ENCODE peak calls at places on chromosomes 3 and 15, in eight cellular contexts. One of them, this sample, is unnamed. For H3K9me3, the result is how much of the 10 kb centered on the place peaks cover.

GRCh38 chr3:179189764-179190163 is 41.6 kb downstream of the PIK3CA start:
- DNase-seq in SK-N-MC: no peak
- DNase-seq in mammary epithelial cell: no peak
- DNase-seq in cardiac muscle cell: peak
- DNase-seq in small intestine: no peak
- DNase-seq in left lung: no peak
- DNase-seq in neuronal stem cell: no peak
- DNase-seq in tibial artery: no peak
- DNase-seq in this sample: no peak

GRCh38 chr3:195250473-195251251 is 20.3 kb downstream of the XXYLT1 start:
- DNase-seq in small intestine: no peak
- DNase-seq in SK-N-MC: no peak
- DNase-seq in cardiac muscle cell: no peak
- DNase-seq in neuronal stem cell: no peak
- DNase-seq in tibial artery: peak
- DNase-seq in mammary epithelial cell: no peak
- DNase-seq in left lung: no peak
- DNase-seq in this sample: peak

GRCh38 chr15:98746756-98747155 is 98.4 kb downstream of the IGF1R start:
- DNase-seq in left lung: no peak
- DNase-seq in cardiac muscle cell: no peak
- DNase-seq in small intestine: peak
- DNase-seq in SK-N-MC: no peak
- DNase-seq in neuronal stem cell: no peak
- DNase-seq in mammary epithelial cell: no peak
- DNase-seq in tibial artery: no peak
- DNase-seq in this sample: no peak

GRCh38 chr3:126274735-126275734 is 82.2 kb downstream of the KLF15 start:
- DNase-seq in SK-N-MC: no peak
- DNase-seq in mammary epithelial cell: no peak
- DNase-seq in small intestine: no peak
- DNase-seq in cardiac muscle cell: no peak
- DNase-seq in neuronal stem cell: no peak
- DNase-seq in left lung: no peak
- DNase-seq in tibial artery: peak
- DNase-seq in this sample: no peak

GRCh38 chr3:186107148-186108105 is 1.5 kb downstream of the ETV5 start:
- DNase-seq in tibial artery: peak
- DNase-seq in left lung: peak
- DNase-seq in SK-N-MC: peak
- DNase-seq in small intestine: peak
- DNase-seq in mammary epithelial cell: peak
- DNase-seq in cardiac muscle cell: peak
- DNase-seq in neuronal stem cell: peak
- DNase-seq in this sample: peak

GRCh38 chr15:25670025-25670554 is 193.0 kb downstream of the ATP10A start:
- DNase-seq in cardiac muscle cell: peak
- DNase-seq in small intestine: no peak
- DNase-seq in tibial artery: peak
- DNase-seq in mammary epithelial cell: no peak
- DNase-seq in SK-N-MC: no peak
- DNase-seq in left lung: peak
- DNase-seq in neuronal stem cell: peak
- DNase-seq in this sample: peak

GRCh38 chr3:129827765-129828164 is 65.7 kb downstream of the TMCC1 start:
- DNase-seq in SK-N-MC: no peak
- DNase-seq in neuronal stem cell: no peak
- DNase-seq in left lung: peak
- DNase-seq in mammary epithelial cell: no peak
- DNase-seq in cardiac muscle cell: no peak
- DNase-seq in tibial artery: no peak
- DNase-seq in small intestine: no peak
- DNase-seq in this sample: no peak

GRCh38 chr15:75840659-75841058 is 2.6 kb upstream of the UBE2Q2 start:
- DNase-seq in left lung: no peak
- DNase-seq in neuronal stem cell: no peak
- DNase-seq in tibial artery: no peak
- DNase-seq in small intestine: peak
- DNase-seq in mammary epithelial cell: no peak
- DNase-seq in SK-N-MC: no peak
- DNase-seq in cardiac muscle cell: peak
- DNase-seq in this sample: no peak

GRCh38 chr3:138256022-138256421 is 68.9 kb downstream of the ARMC8 start:
- DNase-seq in neuronal stem cell: no peak
- DNase-seq in tibial artery: no peak
- DNase-seq in SK-N-MC: no peak
- DNase-seq in mammary epithelial cell: no peak
- DNase-seq in small intestine: no peak
- DNase-seq in cardiac muscle cell: no peak
- DNase-seq in left lung: no peak
- DNase-seq in this sample: no peak

GRCh38 chr3:86416334-86416733 is 574.6 kb downstream of the VGLL3 start:
- DNase-seq in small intestine: no peak
- DNase-seq in tibial artery: no peak
- DNase-seq in cardiac muscle cell: no peak
- DNase-seq in mammary epithelial cell: peak
- DNase-seq in left lung: no peak
- DNase-seq in neuronal stem cell: no peak
- DNase-seq in SK-N-MC: no peak
- DNase-seq in this sample: no peak

GRCh38 chr3:38723569-38724391 is 74.3 kb upstream of the SCN5A start:
- DNase-seq in left lung: no peak
- DNase-seq in mammary epithelial cell: no peak
- DNase-seq in neuronal stem cell: no peak
- DNase-seq in tibial artery: no peak
- DNase-seq in cardiac muscle cell: peak
- DNase-seq in small intestine: no peak
- DNase-seq in SK-N-MC: no peak
- DNase-seq in this sample: peak

GRCh38 chr3:48662753-48663488 is at the start of gene CELSR3:
- DNase-seq in neuronal stem cell: peak
- DNase-seq in SK-N-MC: peak
- DNase-seq in small intestine: peak
- DNase-seq in tibial artery: peak
- DNase-seq in left lung: peak
- DNase-seq in mammary epithelial cell: peak
- DNase-seq in cardiac muscle cell: peak
- DNase-seq in this sample: peak

GRCh38 chr15:28114721-28115622 is 15.9 kb upstream of the OCA2 start:
- DNase-seq in cardiac muscle cell: no peak
- DNase-seq in tibial artery: peak
- DNase-seq in small intestine: no peak
- DNase-seq in left lung: no peak
- DNase-seq in SK-N-MC: no peak
- DNase-seq in mammary epithelial cell: no peak
- DNase-seq in neuronal stem cell: no peak
- DNase-seq in this sample: peak

GRCh38 chr15:71443538-71443937 is 328.3 kb downstream of the THSD4 start:
- DNase-seq in cardiac muscle cell: peak
- DNase-seq in SK-N-MC: peak
- DNase-seq in neuronal stem cell: peak
- DNase-seq in small intestine: peak
- DNase-seq in tibial artery: no peak
- DNase-seq in left lung: peak
- DNase-seq in mammary epithelial cell: no peak
- DNase-seq in this sample: peak

GRCh38 chr15:70853855-70854668 is at the start of gene LARP6:
- DNase-seq in cardiac muscle cell: peak
- DNase-seq in tibial artery: peak
- DNase-seq in SK-N-MC: no peak
- DNase-seq in small intestine: no peak
- DNase-seq in mammary epithelial cell: peak
- DNase-seq in neuronal stem cell: peak
- DNase-seq in left lung: peak
- DNase-seq in this sample: peak

GRCh38 chr3:65889707-65890099 is 149.0 kb downstream of the MAGI1 start:
- DNase-seq in mammary epithelial cell: no peak
- DNase-seq in cardiac muscle cell: no peak
- DNase-seq in small intestine: no peak
- DNase-seq in SK-N-MC: no peak
- DNase-seq in neuronal stem cell: no peak
- DNase-seq in left lung: no peak
- DNase-seq in tibial artery: no peak
- DNase-seq in this sample: no peak

GRCh38 chr15:58543664-58544335 is 112.0 kb downstream of the LIPC start:
- DNase-seq in left lung: no peak
- DNase-seq in cardiac muscle cell: no peak
- DNase-seq in mammary epithelial cell: no peak
- DNase-seq in SK-N-MC: no peak
- DNase-seq in small intestine: no peak
- DNase-seq in tibial artery: no peak
- DNase-seq in neuronal stem cell: no peak
- DNase-seq in this sample: no peak

GRCh38 chr3:182683335-182684257 is 109.7 kb upstream of the ATP11B start:
- DNase-seq in mammary epithelial cell: peak
- DNase-seq in tibial artery: peak
- DNase-seq in SK-N-MC: peak
- DNase-seq in neuronal stem cell: peak
- DNase-seq in left lung: no peak
- DNase-seq in small intestine: peak
- DNase-seq in cardiac muscle cell: peak
- DNase-seq in this sample: peak

GRCh38 chr3:32117324-32117723 is 10.9 kb downstream of the GPD1L start:
- DNase-seq in small intestine: no peak
- DNase-seq in cardiac muscle cell: no peak
- DNase-seq in tibial artery: no peak
- DNase-seq in mammary epithelial cell: no peak
- DNase-seq in SK-N-MC: no peak
- DNase-seq in neuronal stem cell: no peak
- DNase-seq in left lung: no peak
- DNase-seq in this sample: no peak

GRCh38 chr3:176357891-176358290 is 839.4 kb downstream of the TBL1XR1 start:
- DNase-seq in left lung: no peak
- DNase-seq in cardiac muscle cell: no peak
- DNase-seq in tibial artery: no peak
- DNase-seq in neuronal stem cell: no peak
- DNase-seq in small intestine: no peak
- DNase-seq in SK-N-MC: no peak
- DNase-seq in mammary epithelial cell: no peak
- DNase-seq in this sample: no peak

GRCh38 chr3:176359211-176359610 is 838.1 kb downstream of the TBL1XR1 start:
- DNase-seq in SK-N-MC: no peak
- DNase-seq in cardiac muscle cell: no peak
- DNase-seq in small intestine: no peak
- DNase-seq in tibial artery: no peak
- DNase-seq in left lung: no peak
- DNase-seq in neuronal stem cell: no peak
- DNase-seq in mammary epithelial cell: no peak
- DNase-seq in this sample: no peak

GRCh38 chr3:176351408-176351807 is 845.9 kb downstream of the TBL1XR1 start:
- DNase-seq in mammary epithelial cell: no peak
- DNase-seq in cardiac muscle cell: no peak
- DNase-seq in small intestine: no peak
- DNase-seq in neuronal stem cell: no peak
- DNase-seq in left lung: no peak
- DNase-seq in SK-N-MC: no peak
- DNase-seq in tibial artery: no peak
- DNase-seq in this sample: no peak

GRCh38 chr3:176352716-176353334 is 844.5 kb downstream of the TBL1XR1 start:
- DNase-seq in tibial artery: no peak
- DNase-seq in mammary epithelial cell: no peak
- DNase-seq in SK-N-MC: no peak
- DNase-seq in cardiac muscle cell: no peak
- DNase-seq in neuronal stem cell: no peak
- DNase-seq in left lung: no peak
- DNase-seq in small intestine: no peak
- DNase-seq in this sample: no peak

GRCh38 chr3:176354843-176355242 is 842.4 kb downstream of the TBL1XR1 start:
- DNase-seq in tibial artery: no peak
- DNase-seq in SK-N-MC: no peak
- DNase-seq in left lung: no peak
- DNase-seq in mammary epithelial cell: no peak
- DNase-seq in cardiac muscle cell: no peak
- DNase-seq in small intestine: no peak
- DNase-seq in neuronal stem cell: no peak
- DNase-seq in this sample: no peak
- H3K9me3 ChIP-seq in tibial artery: under half
- H3K9me3 ChIP-seq in SK-N-MC: under half
- H3K9me3 ChIP-seq in left lung: under half
- H3K9me3 ChIP-seq in mammary epithelial cell: under half
- H3K9me3 ChIP-seq in cardiac muscle cell: under half
- H3K9me3 ChIP-seq in small intestine: under half
- H3K9me3 ChIP-seq in neuronal stem cell: under half
- H3K9me3 ChIP-seq in this sample: under half

GRCh38 chr3:56923546-56924224 is 121.9 kb upstream of the ARHGEF3 start:
- DNase-seq in small intestine: peak
- DNase-seq in SK-N-MC: no peak
- DNase-seq in mammary epithelial cell: peak
- DNase-seq in cardiac muscle cell: no peak
- DNase-seq in left lung: no peak
- DNase-seq in neuronal stem cell: no peak
- DNase-seq in tibial artery: no peak
- DNase-seq in this sample: no peak
- H3K4me3 ChIP-seq in small intestine: no peak
- H3K4me3 ChIP-seq in SK-N-MC: no peak
- H3K4me3 ChIP-seq in mammary epithelial cell: no peak
- H3K4me3 ChIP-seq in cardiac muscle cell: no peak
- H3K4me3 ChIP-seq in left lung: no peak
- H3K4me3 ChIP-seq in neuronal stem cell: no peak
- H3K4me3 ChIP-seq in tibial artery: no peak
- H3K4me3 ChIP-seq in this sample: no peak

GRCh38 chr15:39499701-39500100 is 81.2 kb upstream of the THBS1 start:
- DNase-seq in mammary epithelial cell: no peak
- DNase-seq in cardiac muscle cell: no peak
- DNase-seq in small intestine: no peak
- DNase-seq in neuronal stem cell: no peak
- DNase-seq in left lung: no peak
- DNase-seq in tibial artery: no peak
- DNase-seq in SK-N-MC: no peak
- DNase-seq in this sample: no peak

GRCh38 chr15:39497759-39498565 is 82.9 kb upstream of the THBS1 start:
- DNase-seq in SK-N-MC: no peak
- DNase-seq in left lung: no peak
- DNase-seq in small intestine: no peak
- DNase-seq in tibial artery: no peak
- DNase-seq in mammary epithelial cell: peak
- DNase-seq in cardiac muscle cell: no peak
- DNase-seq in neuronal stem cell: no peak
- DNase-seq in this sample: no peak

GRCh38 chr15:39499151-39499550 is 81.7 kb upstream of the THBS1 start:
- DNase-seq in neuronal stem cell: no peak
- DNase-seq in SK-N-MC: no peak
- DNase-seq in left lung: no peak
- DNase-seq in small intestine: no peak
- DNase-seq in cardiac muscle cell: no peak
- DNase-seq in mammary epithelial cell: no peak
- DNase-seq in tibial artery: no peak
- DNase-seq in this sample: no peak

GRCh38 chr15:39497016-39497758 is 83.7 kb upstream of the THBS1 start:
- DNase-seq in tibial artery: no peak
- DNase-seq in left lung: no peak
- DNase-seq in mammary epithelial cell: no peak
- DNase-seq in neuronal stem cell: no peak
- DNase-seq in cardiac muscle cell: no peak
- DNase-seq in SK-N-MC: no peak
- DNase-seq in small intestine: no peak
- DNase-seq in this sample: no peak

GRCh38 chr15:39498642-39499041 is 82.2 kb upstream of the THBS1 start:
- DNase-seq in tibial artery: no peak
- DNase-seq in cardiac muscle cell: no peak
- DNase-seq in mammary epithelial cell: no peak
- DNase-seq in SK-N-MC: no peak
- DNase-seq in small intestine: no peak
- DNase-seq in neuronal stem cell: no peak
- DNase-seq in left lung: no peak
- DNase-seq in this sample: no peak
- H3K27ac ChIP-seq in tibial artery: no peak
- H3K27ac ChIP-seq in cardiac muscle cell: no peak
- H3K27ac ChIP-seq in mammary epithelial cell: no peak
- H3K27ac ChIP-seq in SK-N-MC: no peak
- H3K27ac ChIP-seq in small intestine: peak
- H3K27ac ChIP-seq in neuronal stem cell: no peak
- H3K27ac ChIP-seq in left lung: no peak
- H3K27ac ChIP-seq in this sample: no peak

GRCh38 chr3:118168175-118168574 is 866.5 kb downstream of the IGSF11 start:
- DNase-seq in left lung: no peak
- DNase-seq in small intestine: no peak
- DNase-seq in tibial artery: no peak
- DNase-seq in neuronal stem cell: no peak
- DNase-seq in mammary epithelial cell: no peak
- DNase-seq in SK-N-MC: no peak
- DNase-seq in cardiac muscle cell: no peak
- DNase-seq in this sample: no peak
- H3K9me3 ChIP-seq in left lung: under half
- H3K9me3 ChIP-seq in small intestine: under half
- H3K9me3 ChIP-seq in tibial artery: under half
- H3K9me3 ChIP-seq in neuronal stem cell: under half
- H3K9me3 ChIP-seq in mammary epithelial cell: under half
- H3K9me3 ChIP-seq in SK-N-MC: under half
- H3K9me3 ChIP-seq in cardiac muscle cell: under half
- H3K9me3 ChIP-seq in this sample: under half

This sample was measured in right cardiac atrium.